ENCODE peak calls at places on chromosome 9, in four cellular contexts. X, I, E and T are unnamed samples.
A peak's percentile ranks its signal among the peaks of the same experiment; 100 is the strongest.

GRCh38 chr9:36862206-36863145 is 171.6 kb downstream of the PAX5 start:
- DNase-seq in E (peak; percentile 42), X (peak; percentile 28), I (no peak), T (no peak)

GRCh38 chr9:76203373-76203772 is 190.9 kb downstream of the RFK start:
- DNase-seq in X (peak; percentile 82), E (no peak), I (no peak), T (no peak)

GRCh38 chr9:76067693-76068092 is 177.2 kb downstream of the PCSK5 start:
- DNase-seq in E (no peak), X (no peak), I (no peak), T (no peak)

GRCh38 chr9:134554750-134555655 is 86.6 kb upstream of the COL5A1 start:
- DNase-seq in I (no peak), X (no peak), E (no peak), T (no peak)

GRCh38 chr9:133794006-133794760 is 56.0 kb upstream of the SARDH start:
- DNase-seq in E (no peak), X (no peak), I (no peak), T (no peak)

GRCh38 chr9:87792831-87793288 is 66.9 kb downstream of the CTSL start:
- DNase-seq in E (peak; percentile 94), I (peak; percentile 36), X (peak; percentile 95), T (no peak)

GRCh38 chr9:115733736-115734135 is 419.9 kb upstream of the PAPPA start:
- DNase-seq in X (no peak), I (no peak), E (no peak), T (no peak)

GRCh38 chr9:11275158-11275695 is 662.4 kb upstream of the PTPRD start:
- DNase-seq in X (no peak), I (no peak), E (peak; percentile 0), T (no peak)

GRCh38 chr9:22142681-22143080 is 133.6 kb upstream of the CDKN2B start:
- DNase-seq in I (no peak), E (no peak), X (no peak), T (no peak)

GRCh38 chr9:6782378-6782777 is 24.6 kb downstream of the KDM4C start:
- DNase-seq in I (no peak), E (no peak), X (no peak), T (no peak)

GRCh38 chr9:120475341-120475740 is 104.6 kb downstream of the CDK5RAP2 start:
- DNase-seq in X (no peak), I (no peak), E (no peak), T (no peak)

GRCh38 chr9:14301006-14301405 is 12.9 kb downstream of the NFIB start:
- DNase-seq in X (no peak), E (no peak), I (no peak), T (no peak)

GRCh38 chr9:93965830-93966577 is 10.8 kb upstream of the BARX1 start:
- DNase-seq in E (peak; percentile 40), X (no peak), I (no peak), T (no peak)

GRCh38 chr9:76456202-76456926 is 2.6 kb upstream of the GCNT1 start:
- DNase-seq in E (peak; percentile 67), X (peak; percentile 96), I (no peak), T (no peak)

GRCh38 chr9:22170162-22170932 is 161.2 kb upstream of the CDKN2B start:
- DNase-seq in E (no peak), X (no peak), I (no peak), T (no peak)

GRCh38 chr9:137435980-137436760 is 5.0 kb downstream of the ENTPD8 start:
- DNase-seq in E (peak; percentile 91), X (no peak), I (no peak), T (no peak)

GRCh38 chr9:96418920-96419690 is 935 bp upstream of the ZNF367 start:
- DNase-seq in E (peak; percentile 90), I (no peak), X (peak; percentile 85), T (peak; percentile 32)

GRCh38 chr9:99167120-99167519 is 54.6 kb downstream of the ALG2 start:
- DNase-seq in E (peak; percentile 41), I (no peak), X (no peak), T (no peak)

GRCh38 chr9:4490705-4491620 is 695 bp downstream of the SLC1A1 start:
- DNase-seq in E (no peak), X (no peak), I (no peak), T (peak; percentile 33)

GRCh38 chr9:93117924-93118862 is 15.9 kb downstream of the NINJ1 start:
- DNase-seq in E (no peak), I (no peak), X (no peak), T (no peak)

GRCh38 chr9:109355564-109356297 is 34.9 kb upstream of the EPB41L4B start:
- DNase-seq in I (no peak), E (no peak), X (no peak), T (no peak)

GRCh38 chr9:82147798-82148440 is 159.3 kb downstream of the SPATA31D1 start:
- DNase-seq in I (no peak), E (no peak), X (no peak), T (no peak)

GRCh38 chr9:123338710-123339665 is 17.0 kb upstream of the CRB2 start:
- DNase-seq in X (peak; percentile 37), I (peak; percentile 94), E (peak; percentile 89), T (no peak)

GRCh38 chr9:122125158-122125890 is 32.2 kb upstream of the TTLL11 start:
- DNase-seq in E (peak; percentile 87), I (no peak), X (peak; percentile 70), T (peak; percentile 88)

GRCh38 chr9:136552117-136552685 is 6.4 kb upstream of the NOTCH1 start:
- DNase-seq in I (no peak), E (peak; percentile 27), X (peak; percentile 85), T (no peak)

GRCh38 chr9:113657765-113658564 is 194.4 kb downstream of the RGS3 start:
- DNase-seq in I (peak; percentile 39), E (peak; percentile 82), X (peak; percentile 77), T (peak; percentile 74)
- TF ChIP-seq SPI1 in I (no peak), E (no peak), X (no peak), T (no peak)

GRCh38 chr9:78441396-78441795 is 144.5 kb downstream of the PSAT1 start:
- DNase-seq in E (no peak), X (no peak), I (no peak), T (no peak)

GRCh38 chr9:78439192-78439865 is 142.4 kb downstream of the PSAT1 start:
- DNase-seq in E (peak; percentile 74), I (peak; percentile 7), X (peak; percentile 73), T (peak; percentile 72)

GRCh38 chr9:78443946-78444345 is 147.0 kb downstream of the PSAT1 start:
- DNase-seq in E (no peak), X (no peak), I (no peak), T (no peak)

GRCh38 chr9:78439866-78440830 is 143.2 kb downstream of the PSAT1 start:
- DNase-seq in E (no peak), X (no peak), I (no peak), T (no peak)

GRCh38 chr9:78441822-78442431 is 145.0 kb downstream of the PSAT1 start:
- DNase-seq in I (no peak), E (no peak), X (no peak), T (no peak)
- TF ChIP-seq SPI1 in I (no peak), E (no peak), X (no peak), T (no peak)

DNA sequence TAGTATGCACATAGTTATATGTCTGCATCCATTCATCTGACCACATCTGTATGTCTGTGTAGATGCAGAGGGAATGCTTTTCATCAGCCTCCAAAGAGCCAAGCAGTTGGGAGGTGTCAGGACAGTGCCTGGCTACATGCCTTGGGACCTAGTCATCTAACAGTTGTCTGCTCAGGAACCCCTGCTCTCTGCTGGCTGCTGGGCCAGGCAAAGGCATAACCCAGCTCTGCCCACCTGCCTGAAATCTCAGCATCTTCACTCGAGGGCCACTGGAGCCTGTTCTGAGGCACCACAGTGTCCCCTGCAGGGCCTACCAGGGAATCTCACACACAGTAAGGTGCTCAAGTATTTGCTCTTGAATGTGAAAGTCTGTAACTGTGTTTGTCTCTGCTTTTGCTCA is 3.7 kb downstream of the C9orf50 start:
- DNase-seq in X (no peak), I (no peak), E (no peak), T (no peak)
- TF ChIP-seq SPI1 in X (no peak), I (no peak), E (no peak), T (no peak)

GRCh38 chr9:130940693-130941576 is 1.9 kb upstream of the FIBCD1 start:
- DNase-seq in X (peak; percentile 63), E (peak; percentile 98), I (no peak), T (peak; percentile 87)
- TF ChIP-seq SPI1 in X (no peak), E (no peak), I (no peak), T (no peak)